ENCODE peak calls at places on chromosomes 6 and 20, in eight cellular contexts. One of them, this sample, is unnamed.

GRCh38 chr20:63829943-63830820 is 882 bp downstream of the ZBTB46 start:
- DNase-seq in T-helper 1 cell: no peak
- DNase-seq in neural crest cell: no peak
- DNase-seq in IMR-90: peak
- DNase-seq in fibroblast of lung: peak
- DNase-seq in GM12892: no peak
- DNase-seq in memory B cell: no peak
- DNase-seq in progenitor cell of endocrine pancreas: no peak
- DNase-seq in this sample: peak

GRCh38 chr20:56202493-56203077 is 45.9 kb upstream of the MC3R start:
- DNase-seq in neural crest cell: no peak
- DNase-seq in fibroblast of lung: peak
- DNase-seq in T-helper 1 cell: no peak
- DNase-seq in GM12892: no peak
- DNase-seq in IMR-90: no peak
- DNase-seq in memory B cell: no peak
- DNase-seq in progenitor cell of endocrine pancreas: no peak
- DNase-seq in this sample: no peak

GRCh38 chr6:115137910-115138309 is 795.1 kb upstream of the HS3ST5 start:
- DNase-seq in memory B cell: no peak
- DNase-seq in IMR-90: no peak
- DNase-seq in progenitor cell of endocrine pancreas: no peak
- DNase-seq in GM12892: no peak
- DNase-seq in neural crest cell: no peak
- DNase-seq in fibroblast of lung: no peak
- DNase-seq in T-helper 1 cell: no peak
- DNase-seq in this sample: no peak

GRCh38 chr6:102759415-102759814 is 1365.9 kb downstream of the GRIK2 start:
- DNase-seq in memory B cell: no peak
- DNase-seq in T-helper 1 cell: no peak
- DNase-seq in neural crest cell: no peak
- DNase-seq in progenitor cell of endocrine pancreas: no peak
- DNase-seq in fibroblast of lung: no peak
- DNase-seq in IMR-90: no peak
- DNase-seq in GM12892: no peak
- DNase-seq in this sample: no peak

GRCh38 chr6:40947876-40948514 is 91.0 kb downstream of the UNC5CL start:
- DNase-seq in progenitor cell of endocrine pancreas: no peak
- DNase-seq in T-helper 1 cell: no peak
- DNase-seq in GM12892: no peak
- DNase-seq in IMR-90: peak
- DNase-seq in neural crest cell: no peak
- DNase-seq in memory B cell: no peak
- DNase-seq in fibroblast of lung: peak
- DNase-seq in this sample: peak

GRCh38 chr6:131995924-131996323 is 44.8 kb upstream of the CCN2 start:
- DNase-seq in GM12892: no peak
- DNase-seq in memory B cell: no peak
- DNase-seq in neural crest cell: no peak
- DNase-seq in IMR-90: peak
- DNase-seq in fibroblast of lung: peak
- DNase-seq in T-helper 1 cell: no peak
- DNase-seq in progenitor cell of endocrine pancreas: no peak
- DNase-seq in this sample: peak

GRCh38 chr6:11609324-11610071 is 71.9 kb downstream of the TMEM170B start:
- DNase-seq in fibroblast of lung: peak
- DNase-seq in T-helper 1 cell: no peak
- DNase-seq in memory B cell: no peak
- DNase-seq in GM12892: no peak
- DNase-seq in IMR-90: peak
- DNase-seq in progenitor cell of endocrine pancreas: no peak
- DNase-seq in neural crest cell: no peak
- DNase-seq in this sample: peak

GRCh38 chr6:147000545-147001488 is 203.4 kb upstream of the STXBP5 start:
- DNase-seq in GM12892: no peak
- DNase-seq in progenitor cell of endocrine pancreas: no peak
- DNase-seq in neural crest cell: no peak
- DNase-seq in fibroblast of lung: peak
- DNase-seq in memory B cell: no peak
- DNase-seq in T-helper 1 cell: no peak
- DNase-seq in IMR-90: peak
- DNase-seq in this sample: peak

GRCh38 chr6:126033696-126034095 is 47.4 kb downstream of the TRMT11 start:
- DNase-seq in progenitor cell of endocrine pancreas: no peak
- DNase-seq in fibroblast of lung: peak
- DNase-seq in neural crest cell: no peak
- DNase-seq in GM12892: no peak
- DNase-seq in T-helper 1 cell: no peak
- DNase-seq in memory B cell: no peak
- DNase-seq in IMR-90: peak
- DNase-seq in this sample: peak

GRCh38 chr6:146543211-146543939 is at the start of gene RAB32:
- DNase-seq in memory B cell: no peak
- DNase-seq in GM12892: peak
- DNase-seq in T-helper 1 cell: no peak
- DNase-seq in neural crest cell: peak
- DNase-seq in IMR-90: peak
- DNase-seq in progenitor cell of endocrine pancreas: peak
- DNase-seq in fibroblast of lung: peak
- DNase-seq in this sample: peak

GRCh38 chr6:16985484-16986284 is 116.2 kb upstream of the STMND1 start:
- DNase-seq in GM12892: no peak
- DNase-seq in fibroblast of lung: peak
- DNase-seq in neural crest cell: no peak
- DNase-seq in progenitor cell of endocrine pancreas: no peak
- DNase-seq in IMR-90: peak
- DNase-seq in memory B cell: no peak
- DNase-seq in T-helper 1 cell: no peak
- DNase-seq in this sample: peak

GRCh38 chr6:25882066-25882496 is 8.0 kb upstream of the SLC17A3 start:
- DNase-seq in memory B cell: peak
- DNase-seq in neural crest cell: no peak
- DNase-seq in GM12892: no peak
- DNase-seq in T-helper 1 cell: no peak
- DNase-seq in IMR-90: no peak
- DNase-seq in progenitor cell of endocrine pancreas: peak
- DNase-seq in fibroblast of lung: no peak
- DNase-seq in this sample: no peak

GRCh38 chr6:71745525-71745924 is 140.8 kb upstream of the RIMS1 start:
- DNase-seq in memory B cell: no peak
- DNase-seq in fibroblast of lung: no peak
- DNase-seq in T-helper 1 cell: no peak
- DNase-seq in IMR-90: no peak
- DNase-seq in neural crest cell: no peak
- DNase-seq in GM12892: no peak
- DNase-seq in progenitor cell of endocrine pancreas: no peak
- DNase-seq in this sample: no peak